ENCODE peak calls at places on chromosomes 13 and 19, in seven cellular contexts. K is hepatocyte; P is thoracic aorta; V is CD8-positive, alpha-beta T cell; Z is MM.1S; Y is tibial artery; C is GM12865. E is an unnamed sample.
A peak's percentile ranks its signal among the peaks of the same experiment; 100 is the strongest.

GRCh38 chr13:113855931-113856715 is 7.8 kb downstream of the GAS6 start:
- DNase-seq in P (no peak), Y (no peak), Z (peak; percentile 30), K (no peak), V (no peak), C (no peak), E (no peak)

GRCh38 chr13:90947976-90948375 is 399.5 kb upstream of the MIR17HG start:
- DNase-seq in K (no peak), C (no peak), Y (no peak), Z (no peak), P (no peak), V (no peak), E (no peak)

GRCh38 chr19:36215276-36216171 is 618 bp downstream of the ZNF146 start:
- DNase-seq in V (no peak), Y (no peak), C (peak; percentile 40), P (no peak), Z (no peak), K (peak; percentile 51), E (peak; percentile 25)

GRCh38 chr13:97200081-97200942 is 21.8 kb upstream of the MBNL2 start:
- DNase-seq in K (no peak), Z (no peak), P (no peak), V (no peak), Y (no peak), C (no peak), E (no peak)

GRCh38 chr19:21117041-21117907 is 24.6 kb upstream of the ZNF431 start:
- DNase-seq in Z (no peak), Y (no peak), V (no peak), K (no peak), P (no peak), C (no peak), E (peak; percentile 34)

GRCh38 chr19:38663957-38664502 is 16.6 kb downstream of the ACTN4 start:
- DNase-seq in K (no peak), Z (no peak), C (no peak), P (no peak), V (no peak), Y (peak; percentile 69), E (no peak)

GRCh38 chr13:109204252-109204651 is 574.8 kb downstream of the MYO16 start:
- DNase-seq in Z (no peak), V (no peak), K (no peak), Y (no peak), P (no peak), C (no peak), E (peak; percentile 42)

GRCh38 chr13:39040206-39040605 is 1.9 kb downstream of the NHLRC3 start:
- DNase-seq in K (no peak), P (no peak), C (no peak), V (no peak), Z (no peak), Y (no peak), E (peak; percentile 15)

GRCh38 chr19:29492761-29493160 is 33.0 kb upstream of the VSTM2B start:
- DNase-seq in Y (no peak), C (no peak), Z (no peak), K (peak; percentile 36), V (no peak), P (no peak), E (peak; percentile 15)

GRCh38 chr19:55549500-55550320 is 4.4 kb upstream of the SBK3 start:
- DNase-seq in V (no peak), K (peak; percentile 61), Z (no peak), C (no peak), P (no peak), Y (no peak), E (peak; percentile 93)

GRCh38 chr19:55703790-55704215 is 28.8 kb downstream of the EPN1 start:
- DNase-seq in V (peak; percentile 38), K (no peak), P (no peak), Y (no peak), Z (no peak), C (no peak), E (peak; percentile 9)

GRCh38 chr13:26811636-26812035 is 51.0 kb upstream of the GPR12 start:
- DNase-seq in C (no peak), P (no peak), Z (no peak), K (no peak), V (no peak), Y (no peak), E (no peak)

GRCh38 chr13:48515732-48516131 is 17.1 kb downstream of the RCBTB2 start:
- DNase-seq in Y (no peak), Z (no peak), P (no peak), C (no peak), K (no peak), V (no peak), E (no peak)

GRCh38 chr19:39405261-39405912 is 1.3 kb upstream of the ZFP36 start:
- DNase-seq in K (no peak), C (no peak), Y (no peak), V (no peak), P (no peak), Z (peak; percentile 77), E (no peak)

GRCh38 chr19:6273701-6274601 is 5.8 kb downstream of the MLLT1 start:
- DNase-seq in Z (no peak), K (peak; percentile 62), V (no peak), C (no peak), P (peak; percentile 90), Y (peak; percentile 94), E (peak; percentile 94)

GRCh38 chr19:1261863-1262686 is 7.1 kb upstream of the CIRBP start:
- DNase-seq in K (peak; percentile 90), C (no peak), Y (peak; percentile 71), V (no peak), Z (no peak), P (peak; percentile 74), E (peak; percentile 67)
- TF ChIP-seq CTCF in K (no peak), C (no peak), Y (no peak), V (no peak), Z (no peak), P (no peak), E (no peak)

DNA sequence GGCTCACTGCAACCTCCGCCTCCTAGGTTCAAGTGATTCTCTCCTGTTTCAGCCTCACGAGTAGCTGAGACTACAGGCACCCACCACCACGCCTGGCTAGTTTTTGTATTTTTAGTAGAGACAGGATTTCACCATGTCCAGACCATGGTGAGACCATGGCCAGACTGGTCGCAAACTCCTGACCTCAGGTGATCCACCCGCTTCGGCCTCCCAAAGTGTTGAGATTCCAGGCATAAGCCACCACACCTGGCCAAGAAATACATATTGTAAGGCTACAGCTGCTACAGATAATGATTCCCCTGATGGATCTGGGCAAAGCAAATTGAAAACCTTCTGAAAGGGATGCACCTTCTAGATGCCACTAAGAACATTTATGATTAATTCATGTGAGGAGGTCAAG is 17.8 kb downstream of the PLPP2 start:
- DNase-seq in K (no peak), C (no peak), V (no peak), Y (no peak), Z (no peak), P (no peak), E (no peak)
- H3K4me3 ChIP-seq in K (no peak overlapping the region), C (no peak overlapping the region), V (no peak overlapping the region), Y (no peak overlapping the region), Z (no peak overlapping the region), P (no peak overlapping the region), E (no peak overlapping the region)

GRCh38 chr19:4830332-4830731 is 1.2 kb downstream of the TICAM1 start:
- DNase-seq in C (no peak), V (no peak), P (no peak), Y (no peak), K (no peak), Z (no peak), E (no peak)

GRCh38 chr19:4831351-4832340 is at the start of gene TICAM1:
- DNase-seq in C (peak; percentile 86), Z (peak; percentile 82), K (peak; percentile 87), P (no peak), V (peak; percentile 70), Y (peak; percentile 69), E (peak; percentile 63)

GRCh38 chr19:4830768-4831265 is 695 bp downstream of the TICAM1 start:
- DNase-seq in P (no peak), K (no peak), Y (no peak), Z (no peak), C (no peak), V (no peak), E (no peak)

GRCh38 chr19:4832776-4833175 is 1.3 kb upstream of the TICAM1 start:
- DNase-seq in P (no peak), K (no peak), V (no peak), Y (no peak), Z (no peak), C (no peak), E (no peak)

GRCh38 chr19:4829001-4829712 is 2.4 kb downstream of the TICAM1 start:
- DNase-seq in K (peak; percentile 69), C (peak; percentile 59), P (no peak), Z (no peak), V (no peak), Y (no peak), E (no peak)
- TF ChIP-seq CTCF in K (peak; percentile 21), C (peak; percentile 8), P (no peak), Z (no peak), V (no peak), Y (no peak), E (no peak)

GRCh38 chr19:49530708-49531107 is 2.9 kb downstream of the RCN3 start:
- DNase-seq in Y (no peak), P (no peak), V (no peak), C (no peak), Z (no peak), K (no peak), E (no peak)
- H3K4me3 ChIP-seq in Y (no peak overlapping the region), P (no peak overlapping the region), V (no peak overlapping the region), C (no peak overlapping the region), Z (no peak overlapping the region), K (no peak overlapping the region), E (no peak overlapping the region)

GRCh38 chr19:19661141-19661674 is 2.3 kb downstream of the ATP13A1 start:
- DNase-seq in Y (no peak), Z (no peak), C (no peak), V (no peak), P (no peak), K (no peak), E (no peak)

GRCh38 chr19:19662866-19663291 is 597 bp downstream of the ATP13A1 start:
- DNase-seq in C (no peak), Y (no peak), P (no peak), V (no peak), Z (no peak), K (no peak), E (no peak)

GRCh38 chr19:19662344-19662743 is 1.1 kb downstream of the ATP13A1 start:
- DNase-seq in P (no peak), K (no peak), V (no peak), Z (no peak), C (peak; percentile 46), Y (no peak), E (no peak)

GRCh38 chr19:19663292-19664120 is at the start of gene ATP13A1:
- DNase-seq in K (peak; percentile 97), C (peak; percentile 99), P (peak; percentile 90), Z (peak; percentile 94), Y (peak; percentile 98), V (peak; percentile 94), E (peak; percentile 98)

GRCh38 chr19:19661675-19662251 is 1.7 kb downstream of the ATP13A1 start:
- DNase-seq in C (peak; percentile 97), V (peak; percentile 35), P (no peak), Y (no peak), K (no peak), Z (no peak), E (no peak)
- TF ChIP-seq CTCF in C (no peak), V (no peak), P (no peak), Y (no peak), K (no peak), Z (no peak), E (no peak)

GRCh38 chr19:10271543-10272086 is 695 bp downstream of the ICAM1 start:
- DNase-seq in V (no peak), P (no peak), C (peak; percentile 92), K (no peak), Z (no peak), Y (no peak), E (no peak)
- H3K4me3 ChIP-seq in V (peak overlapping the region; percentile 81), P (peak overlapping the region; percentile 69), C (peak overlapping the region; percentile 69), K (no peak overlapping the region), Z (peak overlapping the region; percentile 57), Y (peak overlapping the region; percentile 47), E (peak overlapping the region; percentile 2)